ENCODE peak calls at places on chromosome 11, in five cellular contexts. I is fibroblast of the aortic adventitia, W is stomach, P is neural progenitor cell, X is AG10803. G is an unnamed sample.

GRCh38 chr11:101474666-101475065 is 109.1 kb downstream of the TRPC6 start:
- DNase-seq in I (no peak), W (no peak), P (no peak), X (peak), G (no peak)

GRCh38 chr11:1531961-1532586 is 40.0 kb downstream of the DUSP8 start:
- DNase-seq in I (peak), W (no peak), P (no peak), X (peak), G (no peak)

GRCh38 chr11:101090679-101091270 is 38.8 kb downstream of the PGR start:
- DNase-seq in I (no peak), W (no peak), P (no peak), X (no peak), G (no peak)

GRCh38 chr11:134252539-134253188 is 488 bp downstream of the THYN1 start:
- DNase-seq in I (no peak), W (no peak), P (peak), X (peak), G (peak)

GRCh38 chr11:7520011-7520942 is 6.5 kb downstream of the PPFIBP2 start:
- DNase-seq in I (no peak), W (no peak), P (no peak), X (no peak), G (no peak)

GRCh38 chr11:122720482-122720881 is 65.0 kb downstream of the UBASH3B start:
- DNase-seq in I (peak), W (no peak), P (peak), X (no peak), G (no peak)

GRCh38 chr11:114366331-114367243 is 33.7 kb downstream of the C11orf71 start:
- DNase-seq in I (peak), W (no peak), P (no peak), X (peak), G (peak)

GRCh38 chr11:91926967-91927366 is 297.7 kb upstream of the FAT3 start:
- DNase-seq in I (no peak), W (no peak), P (no peak), X (peak), G (no peak)

GRCh38 chr11:73578786-73579185 is 19.1 kb downstream of the FAM168A start:
- DNase-seq in I (no peak), W (no peak), P (no peak), X (no peak), G (no peak)

GRCh38 chr11:86570020-86570419 is 102.4 kb downstream of the ME3 start:
- DNase-seq in I (no peak), W (no peak), P (peak), X (no peak), G (no peak)

GRCh38 chr11:33869511-33870422 is 22.1 kb downstream of the LMO2 start:
- DNase-seq in I (peak), W (no peak), P (peak), X (no peak), G (peak)

GRCh38 chr11:93225642-93226041 is 27.9 kb upstream of the SLC36A4 start:
- DNase-seq in I (peak), W (no peak), P (no peak), X (peak), G (peak)

GRCh38 chr11:85627332-85627997 is at the start of gene DLG2:
- DNase-seq in I (peak), W (no peak), P (peak), X (peak), G (peak)

DNA sequence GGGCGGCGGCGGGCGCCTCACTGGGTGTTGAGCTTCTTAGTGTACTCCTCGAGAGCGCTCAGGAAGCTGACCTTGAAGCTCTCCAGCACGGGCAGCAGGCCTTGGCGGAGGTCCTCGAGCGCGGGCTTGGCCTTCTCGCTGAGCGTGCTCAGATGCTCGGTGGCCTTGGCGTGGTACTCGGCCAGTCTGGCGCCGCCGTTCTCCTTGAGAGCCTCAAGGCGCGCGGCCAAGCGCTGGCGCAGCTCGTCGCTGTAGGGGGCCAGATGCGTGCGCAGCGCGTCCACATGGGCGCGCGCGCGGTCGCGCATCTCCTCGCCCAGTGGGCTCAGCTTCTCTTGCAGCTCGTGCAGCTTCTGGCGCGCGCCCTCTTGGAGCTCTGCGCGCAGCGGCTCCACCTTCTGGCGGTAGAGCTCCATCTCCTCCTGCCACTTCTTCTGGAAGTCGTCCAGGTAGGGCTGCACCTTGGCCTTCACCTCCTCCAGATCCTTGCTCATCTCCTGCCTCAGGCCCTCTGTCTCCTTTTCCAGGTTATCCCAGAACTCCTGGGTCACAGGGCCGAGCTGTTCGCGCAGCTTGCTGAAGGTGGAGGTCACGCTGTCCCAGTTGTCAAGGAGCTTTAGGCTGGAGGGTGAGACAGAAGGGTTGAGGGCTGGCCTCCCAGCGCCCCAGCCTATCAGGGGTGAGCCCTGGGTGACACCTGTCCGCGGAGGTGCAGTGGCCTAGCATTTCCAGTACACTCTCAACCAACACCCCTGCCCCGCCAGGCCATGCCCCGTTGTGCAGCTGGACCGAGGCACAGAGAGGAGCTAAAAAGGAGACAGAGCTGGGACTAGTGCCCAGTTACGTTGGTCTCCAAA is 1.4 kb downstream of the APOA1 start:
- DNase-seq in I (peak), W (peak), P (peak), X (peak), G (peak)
- TF ChIP-seq CTCF in I (peak), W (no peak), P (peak), X (peak), G (peak)

GRCh38 chr11:65871811-65872548 is 620 bp downstream of the EFEMP2 start:
- DNase-seq in I (no peak), W (no peak), P (peak), X (peak), G (peak)
- H3K4me3 ChIP-seq in I (peak), W (peak), P (peak), X (peak), G (peak)

DNA sequence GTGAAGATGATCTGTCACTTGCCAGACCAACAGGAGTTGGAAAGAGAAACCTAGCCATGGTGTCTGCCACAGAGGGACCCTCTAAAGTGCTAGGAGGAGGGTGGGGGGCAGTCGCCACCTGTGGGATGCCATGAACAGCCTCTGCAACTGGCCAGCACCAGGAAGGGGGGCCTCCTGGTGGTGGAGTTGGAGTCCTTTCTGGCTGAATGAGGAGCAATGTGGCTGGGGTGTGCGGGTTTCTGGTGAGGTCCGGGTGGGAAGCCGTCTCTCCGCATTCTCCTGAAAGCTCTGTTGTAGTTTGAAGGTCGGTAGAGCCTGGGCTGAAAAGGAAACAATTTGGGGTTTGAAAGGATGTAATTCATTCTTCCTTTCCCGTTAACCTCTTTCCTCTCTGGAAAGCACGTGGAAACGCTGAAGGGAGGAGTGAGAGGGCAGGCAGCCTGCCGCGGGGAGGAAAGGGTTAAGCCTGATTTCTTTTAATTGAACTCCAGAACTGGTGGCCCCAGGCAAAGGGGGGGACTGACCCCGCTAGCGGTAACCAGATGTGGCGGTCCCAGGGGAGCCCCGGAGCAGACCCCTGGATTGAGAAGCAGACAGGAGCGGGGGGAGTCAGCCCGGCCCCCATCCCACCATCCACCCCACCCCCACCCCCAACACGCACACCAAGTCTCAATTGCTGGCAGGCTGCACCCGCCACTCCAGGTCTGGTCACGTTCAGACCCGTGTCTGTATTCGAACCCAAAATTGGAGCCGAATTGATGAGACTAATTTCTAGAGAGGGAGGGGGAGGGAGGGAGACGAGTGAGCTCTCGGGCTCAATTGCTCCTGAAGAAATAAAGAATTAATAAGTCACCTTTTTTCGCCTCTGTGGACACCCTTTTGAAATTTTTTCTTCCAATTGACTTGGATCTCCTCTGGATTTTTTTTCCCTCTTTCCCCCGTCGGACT is 1.8 kb upstream of the FLI1 start:
- DNase-seq in I (no peak), W (no peak), P (peak), X (no peak), G (no peak)
- TF ChIP-seq CTCF in I (peak), W (no peak), P (peak), X (peak), G (peak)

GRCh38 chr11:36380296-36381004 is 84.4 kb downstream of the PRR5L start:
- DNase-seq in I (no peak), W (no peak), P (no peak), X (no peak), G (no peak)
- H3K4me3 ChIP-seq in I (no peak), W (no peak), P (no peak), X (no peak), G (no peak)

GRCh38 chr11:47641585-47642098 is 717 bp downstream of the MTCH2 start:
- DNase-seq in I (no peak), W (no peak), P (peak), X (no peak), G (no peak)
- TF ChIP-seq CTCF in I (no peak), W (no peak), P (no peak), X (no peak), G (no peak)

GRCh38 chr11:120255519-120255866 is 15.6 kb downstream of the POU2F3 start:
- DNase-seq in I (no peak), W (no peak), P (peak), X (no peak), G (no peak)
- H3K4me3 ChIP-seq in I (no peak), W (no peak), P (peak), X (no peak), G (no peak)

DNA sequence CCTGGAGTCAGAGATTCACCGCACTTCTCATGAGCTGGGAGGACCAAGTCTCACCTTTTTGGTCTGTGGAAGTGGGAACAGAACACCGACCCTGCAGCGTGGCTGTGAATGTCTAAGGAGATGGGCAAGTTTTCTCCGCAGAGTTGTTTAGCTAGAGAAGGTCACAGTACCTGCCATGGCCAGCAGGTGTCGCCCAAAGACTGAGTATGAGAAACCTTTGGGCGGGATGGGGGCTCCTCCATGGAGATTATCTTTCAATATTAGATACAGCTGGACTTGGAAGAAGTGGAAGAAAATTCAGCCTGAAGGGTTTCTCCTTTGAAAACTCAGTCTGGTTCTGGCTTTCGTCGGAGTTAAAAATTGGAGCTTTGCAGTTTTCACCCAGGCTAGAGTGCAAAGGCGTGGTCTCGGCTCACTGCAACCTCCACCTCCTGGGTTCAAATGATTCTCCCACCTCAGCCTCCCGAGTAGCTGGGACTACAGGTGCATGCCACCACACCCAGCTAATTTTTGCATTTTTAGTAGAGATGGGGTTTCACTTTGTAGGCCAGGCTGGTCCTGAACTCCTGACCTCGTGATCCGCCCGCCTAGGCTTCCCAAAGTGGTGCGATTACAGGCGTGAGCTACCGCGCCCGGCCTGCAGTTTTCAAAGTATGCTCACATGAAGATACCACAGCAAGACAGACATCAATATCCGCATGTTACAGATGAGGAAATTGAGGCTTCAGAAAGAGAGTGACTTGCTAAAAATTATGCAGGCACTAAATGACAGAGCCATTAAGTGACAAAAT is 10.7 kb upstream of the DSCAML1 start:
- DNase-seq in I (peak), W (peak), P (peak), X (peak), G (peak)
- TF ChIP-seq CTCF in I (peak), W (no peak), P (peak), X (peak), G (peak)

GRCh38 chr11:68868221-68868620 is 26.5 kb upstream of the CPT1A start:
- DNase-seq in I (no peak), W (no peak), P (no peak), X (no peak), G (no peak)

GRCh38 chr11:68867067-68867466 is 25.4 kb upstream of the CPT1A start:
- DNase-seq in I (no peak), W (no peak), P (no peak), X (no peak), G (no peak)

GRCh38 chr11:68872216-68873003 is 30.7 kb upstream of the CPT1A start:
- DNase-seq in I (peak), W (no peak), P (no peak), X (peak), G (peak)

GRCh38 chr11:68865241-68865640 is 23.5 kb upstream of the CPT1A start:
- DNase-seq in I (no peak), W (no peak), P (no peak), X (no peak), G (no peak)

DNA sequence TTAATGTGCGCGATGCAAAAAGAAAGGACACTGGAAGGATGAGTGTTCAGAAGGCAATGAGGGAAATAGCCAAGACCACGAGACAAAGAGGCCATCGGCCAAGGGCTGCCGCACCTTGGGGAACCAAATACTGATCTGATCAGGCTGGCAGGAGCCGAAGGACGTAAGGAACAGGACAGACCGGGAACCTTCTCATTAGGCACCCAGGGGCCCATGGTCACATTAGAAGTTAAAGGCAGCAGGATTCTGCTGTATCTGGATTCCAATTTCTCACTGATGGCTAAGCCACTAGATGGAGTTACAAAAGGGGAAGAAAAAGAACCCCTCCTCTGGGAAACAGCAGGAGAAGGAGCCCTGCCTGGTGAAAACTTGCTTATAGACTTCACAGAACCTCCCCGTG is 28.8 kb upstream of the CPT1A start:
- DNase-seq in I (peak), W (no peak), P (no peak), X (no peak), G (no peak)
- H3K4me3 ChIP-seq in I (peak), W (peak), P (peak), X (peak), G (peak)

G was measured in choroid plexus epithelial cell.